ENCODE peak calls at places on chromosomes 2 and 18, in six cellular contexts. One of them, this sample, is unnamed.

GRCh38 chr2:241224068-241224850 is 35.8 kb downstream of the ANO7 start:
- DNase-seq in HL-60: no peak
- DNase-seq in right lobe of liver: peak
- DNase-seq in nephron progenitor cell: peak
- DNase-seq in EH: peak
- DNase-seq in stimulated activated CD4-positive, alpha-beta T cell treated with anti-CD3 and anti-CD28 coated beads, Interleukin-4, amount 100 ng/mL, for 24 hours: no peak
- DNase-seq in this sample: no peak

GRCh38 chr2:218583983-218584850 is 15.6 kb downstream of the CNOT9 start:
- DNase-seq in HL-60: no peak
- DNase-seq in right lobe of liver: no peak
- DNase-seq in nephron progenitor cell: no peak
- DNase-seq in EH: peak
- DNase-seq in stimulated activated CD4-positive, alpha-beta T cell treated with anti-CD3 and anti-CD28 coated beads, Interleukin-4, amount 100 ng/mL, for 24 hours: no peak
- DNase-seq in this sample: no peak

GRCh38 chr18:48274301-48274700 is 134.9 kb downstream of the ZBTB7C start:
- DNase-seq in HL-60: no peak
- DNase-seq in right lobe of liver: no peak
- DNase-seq in nephron progenitor cell: no peak
- DNase-seq in EH: no peak
- DNase-seq in stimulated activated CD4-positive, alpha-beta T cell treated with anti-CD3 and anti-CD28 coated beads, Interleukin-4, amount 100 ng/mL, for 24 hours: no peak
- DNase-seq in this sample: no peak

GRCh38 chr18:46910856-46911255 is 6.5 kb downstream of the PIAS2 start:
- DNase-seq in HL-60: no peak
- DNase-seq in right lobe of liver: no peak
- DNase-seq in nephron progenitor cell: no peak
- DNase-seq in EH: no peak
- DNase-seq in stimulated activated CD4-positive, alpha-beta T cell treated with anti-CD3 and anti-CD28 coated beads, Interleukin-4, amount 100 ng/mL, for 24 hours: no peak
- DNase-seq in this sample: no peak

GRCh38 chr18:11992096-11992785 is 10.9 kb downstream of the IMPA2 start:
- DNase-seq in HL-60: no peak
- DNase-seq in right lobe of liver: no peak
- DNase-seq in nephron progenitor cell: no peak
- DNase-seq in EH: no peak
- DNase-seq in stimulated activated CD4-positive, alpha-beta T cell treated with anti-CD3 and anti-CD28 coated beads, Interleukin-4, amount 100 ng/mL, for 24 hours: no peak
- DNase-seq in this sample: no peak

GRCh38 chr2:238560234-238560633 is 133.5 kb downstream of the ASB1 start:
- DNase-seq in HL-60: no peak
- DNase-seq in right lobe of liver: no peak
- DNase-seq in nephron progenitor cell: no peak
- DNase-seq in EH: peak
- DNase-seq in stimulated activated CD4-positive, alpha-beta T cell treated with anti-CD3 and anti-CD28 coated beads, Interleukin-4, amount 100 ng/mL, for 24 hours: no peak
- DNase-seq in this sample: no peak

GRCh38 chr2:230319211-230319862 is 7.7 kb upstream of the SP140L start:
- DNase-seq in HL-60: peak
- DNase-seq in right lobe of liver: no peak
- DNase-seq in nephron progenitor cell: no peak
- DNase-seq in EH: no peak
- DNase-seq in stimulated activated CD4-positive, alpha-beta T cell treated with anti-CD3 and anti-CD28 coated beads, Interleukin-4, amount 100 ng/mL, for 24 hours: peak
- DNase-seq in this sample: no peak

GRCh38 chr2:218405365-218406208 is 5.9 kb downstream of the CTDSP1 start:
- DNase-seq in HL-60: peak
- DNase-seq in right lobe of liver: no peak
- DNase-seq in nephron progenitor cell: no peak
- DNase-seq in EH: no peak
- DNase-seq in stimulated activated CD4-positive, alpha-beta T cell treated with anti-CD3 and anti-CD28 coated beads, Interleukin-4, amount 100 ng/mL, for 24 hours: no peak
- DNase-seq in this sample: no peak

GRCh38 chr2:166881177-166881576 is 7.1 kb upstream of the XIRP2 start:
- DNase-seq in HL-60: no peak
- DNase-seq in right lobe of liver: no peak
- DNase-seq in nephron progenitor cell: no peak
- DNase-seq in EH: no peak
- DNase-seq in stimulated activated CD4-positive, alpha-beta T cell treated with anti-CD3 and anti-CD28 coated beads, Interleukin-4, amount 100 ng/mL, for 24 hours: no peak
- DNase-seq in this sample: no peak

GRCh38 chr18:61019902-61020301 is 313.3 kb upstream of the CDH20 start:
- DNase-seq in HL-60: no peak
- DNase-seq in right lobe of liver: no peak
- DNase-seq in nephron progenitor cell: no peak
- DNase-seq in EH: no peak
- DNase-seq in stimulated activated CD4-positive, alpha-beta T cell treated with anti-CD3 and anti-CD28 coated beads, Interleukin-4, amount 100 ng/mL, for 24 hours: no peak
- DNase-seq in this sample: no peak

GRCh38 chr18:53991202-53991601 is 233.3 kb downstream of the MBD2 start:
- DNase-seq in HL-60: no peak
- DNase-seq in right lobe of liver: no peak
- DNase-seq in nephron progenitor cell: no peak
- DNase-seq in EH: peak
- DNase-seq in stimulated activated CD4-positive, alpha-beta T cell treated with anti-CD3 and anti-CD28 coated beads, Interleukin-4, amount 100 ng/mL, for 24 hours: no peak
- DNase-seq in this sample: no peak

GRCh38 chr2:39511786-39512433 is 74.8 kb upstream of the MAP4K3 start:
- DNase-seq in HL-60: no peak
- DNase-seq in right lobe of liver: peak
- DNase-seq in nephron progenitor cell: no peak
- DNase-seq in EH: no peak
- DNase-seq in stimulated activated CD4-positive, alpha-beta T cell treated with anti-CD3 and anti-CD28 coated beads, Interleukin-4, amount 100 ng/mL, for 24 hours: no peak
- DNase-seq in this sample: no peak

GRCh38 chr18:57542801-57543427 is 43.6 kb downstream of the FECH start:
- DNase-seq in HL-60: no peak
- DNase-seq in right lobe of liver: no peak
- DNase-seq in nephron progenitor cell: peak
- DNase-seq in EH: peak
- DNase-seq in stimulated activated CD4-positive, alpha-beta T cell treated with anti-CD3 and anti-CD28 coated beads, Interleukin-4, amount 100 ng/mL, for 24 hours: no peak
- DNase-seq in this sample: no peak

GRCh38 chr2:152743004-152743403 is 24.6 kb downstream of the ARL6IP6 start:
- DNase-seq in HL-60: no peak
- DNase-seq in right lobe of liver: no peak
- DNase-seq in nephron progenitor cell: no peak
- DNase-seq in EH: no peak
- DNase-seq in stimulated activated CD4-positive, alpha-beta T cell treated with anti-CD3 and anti-CD28 coated beads, Interleukin-4, amount 100 ng/mL, for 24 hours: no peak
- DNase-seq in this sample: peak

GRCh38 chr2:40859617-40860016 is 407.7 kb upstream of the SLC8A1 start:
- DNase-seq in HL-60: no peak
- DNase-seq in right lobe of liver: no peak
- DNase-seq in nephron progenitor cell: no peak
- DNase-seq in EH: no peak
- DNase-seq in stimulated activated CD4-positive, alpha-beta T cell treated with anti-CD3 and anti-CD28 coated beads, Interleukin-4, amount 100 ng/mL, for 24 hours: no peak
- DNase-seq in this sample: no peak

GRCh38 chr2:102806250-102806837 is 44.5 kb downstream of the TMEM182 start:
- DNase-seq in HL-60: peak
- DNase-seq in right lobe of liver: peak
- DNase-seq in nephron progenitor cell: peak
- DNase-seq in EH: peak
- DNase-seq in stimulated activated CD4-positive, alpha-beta T cell treated with anti-CD3 and anti-CD28 coated beads, Interleukin-4, amount 100 ng/mL, for 24 hours: peak
- DNase-seq in this sample: peak

GRCh38 chr2:181632733-181633401 is 24.0 kb downstream of the CERKL start:
- DNase-seq in HL-60: no peak
- DNase-seq in right lobe of liver: no peak
- DNase-seq in nephron progenitor cell: no peak
- DNase-seq in EH: no peak
- DNase-seq in stimulated activated CD4-positive, alpha-beta T cell treated with anti-CD3 and anti-CD28 coated beads, Interleukin-4, amount 100 ng/mL, for 24 hours: no peak
- DNase-seq in this sample: peak

GRCh38 chr2:63698825-63699548 is 110.2 kb downstream of the MDH1 start:
- DNase-seq in HL-60: peak
- DNase-seq in right lobe of liver: no peak
- DNase-seq in nephron progenitor cell: no peak
- DNase-seq in EH: peak
- DNase-seq in stimulated activated CD4-positive, alpha-beta T cell treated with anti-CD3 and anti-CD28 coated beads, Interleukin-4, amount 100 ng/mL, for 24 hours: no peak
- DNase-seq in this sample: peak

GRCh38 chr2:203913947-203914346 is 22.6 kb upstream of the ICOS start:
- DNase-seq in HL-60: no peak
- DNase-seq in right lobe of liver: no peak
- DNase-seq in nephron progenitor cell: no peak
- DNase-seq in EH: no peak
- DNase-seq in stimulated activated CD4-positive, alpha-beta T cell treated with anti-CD3 and anti-CD28 coated beads, Interleukin-4, amount 100 ng/mL, for 24 hours: no peak
- DNase-seq in this sample: no peak

GRCh38 chr18:78973357-78974083 is 6.1 kb upstream of the SALL3 start:
- DNase-seq in HL-60: no peak
- DNase-seq in right lobe of liver: no peak
- DNase-seq in nephron progenitor cell: peak
- DNase-seq in EH: no peak
- DNase-seq in stimulated activated CD4-positive, alpha-beta T cell treated with anti-CD3 and anti-CD28 coated beads, Interleukin-4, amount 100 ng/mL, for 24 hours: no peak
- DNase-seq in this sample: peak

GRCh38 chr2:121626777-121627524 is 22.3 kb downstream of the CLASP1 start:
- DNase-seq in HL-60: no peak
- DNase-seq in right lobe of liver: peak
- DNase-seq in nephron progenitor cell: no peak
- DNase-seq in EH: peak
- DNase-seq in stimulated activated CD4-positive, alpha-beta T cell treated with anti-CD3 and anti-CD28 coated beads, Interleukin-4, amount 100 ng/mL, for 24 hours: no peak
- DNase-seq in this sample: no peak

GRCh38 chr2:226649871-226650660 is 149.6 kb downstream of the IRS1 start:
- DNase-seq in HL-60: peak
- DNase-seq in right lobe of liver: peak
- DNase-seq in nephron progenitor cell: peak
- DNase-seq in EH: peak
- DNase-seq in stimulated activated CD4-positive, alpha-beta T cell treated with anti-CD3 and anti-CD28 coated beads, Interleukin-4, amount 100 ng/mL, for 24 hours: peak
- DNase-seq in this sample: no peak

This sample was measured in D341Med.